ENCODE peak calls at places on chromosomes 16 and 17, in eight cellular contexts. C, J, D, P, H, I, W and E are unnamed samples.

GRCh38 chr16:86042996-86043725 is 144.2 kb downstream of the IRF8 start:
- DNase-seq in W (no peak), D (no peak), I (no peak), P (no peak), J (no peak), C (no peak), H (no peak), E (no peak)

GRCh38 chr16:25060920-25061319 is 45.8 kb upstream of the ARHGAP17 start:
- DNase-seq in D (no peak), J (peak; percentile 29), I (peak; percentile 71), W (no peak), P (no peak), H (no peak), C (no peak), E (no peak)

GRCh38 chr16:73315645-73316044 is 267.7 kb upstream of the ZFHX3 start:
- DNase-seq in I (no peak), P (no peak), H (no peak), D (no peak), J (no peak), C (no peak), W (no peak), E (no peak)

GRCh38 chr17:74738051-74738996 is 1.3 kb downstream of the RAB37 start:
- DNase-seq in D (no peak), P (no peak), J (no peak), W (no peak), I (peak; percentile 92), H (no peak), C (no peak), E (no peak)

GRCh38 chr17:30450125-30451027 is 26.8 kb upstream of the GOSR1 start:
- DNase-seq in H (no peak), I (no peak), C (no peak), W (no peak), P (peak; percentile 21), J (no peak), D (peak; percentile 62), E (peak; percentile 58)

GRCh38 chr17:21300601-21301571 is 16.4 kb downstream of the MAP2K3 start:
- DNase-seq in W (no peak), H (no peak), I (no peak), C (no peak), P (no peak), J (no peak), D (no peak), E (no peak)

GRCh38 chr16:18942069-18942468 is 15.9 kb upstream of the SMG1 start:
- DNase-seq in C (no peak), P (no peak), W (no peak), I (no peak), D (no peak), H (no peak), J (no peak), E (no peak)

GRCh38 chr17:4872786-4873185 is 26.6 kb upstream of the C17orf107 start:
- DNase-seq in I (no peak), D (no peak), H (no peak), C (no peak), P (no peak), J (no peak), W (no peak), E (no peak)

GRCh38 chr17:50428831-50429424 is 2.9 kb downstream of the ACSF2 start:
- DNase-seq in D (no peak), H (no peak), P (no peak), J (peak; percentile 27), W (no peak), C (no peak), I (no peak), E (peak; percentile 85)

GRCh38 chr17:27976331-27976730 is 66.1 kb upstream of the NLK start:
- DNase-seq in P (peak; percentile 61), H (no peak), W (no peak), C (no peak), J (no peak), I (no peak), D (no peak), E (no peak)

GRCh38 chr16:89453662-89454321 is 36.6 kb downstream of the ANKRD11 start:
- DNase-seq in H (no peak), I (no peak), D (no peak), J (peak; percentile 27), C (no peak), W (no peak), P (no peak), E (no peak)

GRCh38 chr17:6589266-6589946 is 33.1 kb upstream of the PITPNM3 start:
- DNase-seq in H (no peak), P (no peak), W (no peak), C (no peak), J (no peak), I (no peak), D (no peak), E (no peak)

GRCh38 chr16:87806608-87807546 is 41.1 kb upstream of the KLHDC4 start:
- DNase-seq in J (peak; percentile 44), C (no peak), P (peak; percentile 75), D (peak; percentile 84), W (peak; percentile 64), I (peak; percentile 67), H (no peak), E (no peak)

GRCh38 chr17:78127240-78127887 is 1.2 kb downstream of the TMC6 start:
- DNase-seq in D (peak; percentile 45), C (no peak), J (peak; percentile 58), I (peak; percentile 87), P (no peak), W (no peak), H (no peak), E (peak; percentile 68)

GRCh38 chr17:44978807-44979206 is 10.7 kb upstream of the C1QL1 start:
- DNase-seq in W (no peak), H (no peak), C (no peak), P (no peak), I (no peak), D (no peak), J (no peak), E (no peak)

GRCh38 chr16:86443508-86444130 is 66.7 kb upstream of the FOXF1 start:
- DNase-seq in P (no peak), D (no peak), J (no peak), W (no peak), H (no peak), C (no peak), I (no peak), E (no peak)

GRCh38 chr17:57121308-57122042 is 36.4 kb downstream of the AKAP1 start:
- DNase-seq in J (no peak), W (no peak), I (peak; percentile 31), P (peak; percentile 40), C (no peak), D (peak; percentile 57), H (no peak), E (no peak)

GRCh38 chr16:31198207-31198882 is 4.2 kb downstream of the PYCARD start:
- DNase-seq in H (no peak), C (no peak), J (no peak), W (no peak), I (no peak), P (no peak), D (no peak), E (no peak)

GRCh38 chr17:7548585-7549400 is at the start of gene TNFSF12:
- DNase-seq in I (peak; percentile 80), P (peak; percentile 36), D (peak; percentile 40), J (peak; percentile 57), W (no peak), H (no peak), C (no peak), E (peak; percentile 66)

GRCh38 chr16:50313596-50314483 is 47.5 kb downstream of the ADCY7 start:
- DNase-seq in I (peak; percentile 75), J (peak; percentile 50), H (no peak), D (no peak), W (no peak), P (no peak), C (no peak), E (peak; percentile 48)

GRCh38 chr17:76897023-76897422 is 28.8 kb downstream of the MGAT5B start:
- DNase-seq in H (no peak), W (no peak), C (no peak), D (no peak), I (no peak), P (no peak), J (no peak), E (no peak)

GRCh38 chr16:85711982-85712587 is 23.3 kb upstream of the GINS2 start:
- DNase-seq in P (no peak), C (no peak), J (no peak), W (no peak), I (no peak), H (no peak), D (no peak), E (no peak)

GRCh38 chr17:6574689-6575595 is 18.6 kb upstream of the PITPNM3 start:
- DNase-seq in P (peak; percentile 25), W (no peak), C (no peak), D (peak; percentile 36), I (peak; percentile 59), H (no peak), J (peak; percentile 49), E (no peak)

GRCh38 chr16:78537511-78537910 is 438.1 kb downstream of the WWOX start:
- DNase-seq in D (no peak), J (no peak), P (no peak), W (no peak), I (no peak), H (no peak), C (no peak), E (no peak)

GRCh38 chr16:6846452-6846851 is 486.2 kb upstream of the RBFOX1 start:
- DNase-seq in H (no peak), P (no peak), C (no peak), J (no peak), W (no peak), D (no peak), I (no peak), E (no peak)

GRCh38 chr17:47888293-47888692 is 7.7 kb upstream of the SP2 start:
- DNase-seq in W (no peak), H (no peak), P (no peak), J (no peak), C (no peak), D (no peak), I (no peak), E (no peak)

GRCh38 chr17:31446195-31446967 is 54.9 kb downstream of the RAB11FIP4 start:
- DNase-seq in I (no peak), W (no peak), D (no peak), P (no peak), J (no peak), C (no peak), H (no peak), E (no peak)